ENCODE peak calls at places on chromosome 16, in five cellular contexts. One of them, this sample, is unnamed.

GRCh38 chr16:29909398-29909797 is 9.1 kb downstream of the ASPHD1 start:
- DNase-seq in MM.1S: no peak
- DNase-seq in GM23248: peak
- DNase-seq in GM23338: no peak
- DNase-seq in OCI-LY7: no peak
- DNase-seq in this sample: no peak

GRCh38 chr16:50645858-50646257 is 35.3 kb downstream of the SNX20 start:
- DNase-seq in MM.1S: no peak
- DNase-seq in GM23248: no peak
- DNase-seq in GM23338: no peak
- DNase-seq in OCI-LY7: no peak
- DNase-seq in this sample: no peak

GRCh38 chr16:57152096-57153093 is 33.4 kb downstream of the PSME3IP1 start:
- DNase-seq in GM23248: no peak
- DNase-seq in OCI-LY7: no peak
- DNase-seq in MM.1S: no peak
- DNase-seq in GM23338: no peak
- DNase-seq in this sample: no peak

GRCh38 chr16:1183235-1183907 is 30.5 kb downstream of the CACNA1H start:
- DNase-seq in MM.1S: no peak
- DNase-seq in GM23338: no peak
- DNase-seq in OCI-LY7: no peak
- DNase-seq in GM23248: peak
- DNase-seq in this sample: peak

GRCh38 chr16:31710880-31711279 is 162.7 kb upstream of the ZNF267 start:
- DNase-seq in GM23338: no peak
- DNase-seq in GM23248: no peak
- DNase-seq in OCI-LY7: no peak
- DNase-seq in MM.1S: no peak
- DNase-seq in this sample: no peak

GRCh38 chr16:17775061-17775460 is 304.3 kb upstream of the XYLT1 start:
- DNase-seq in OCI-LY7: no peak
- DNase-seq in GM23248: peak
- DNase-seq in MM.1S: no peak
- DNase-seq in GM23338: no peak
- DNase-seq in this sample: no peak

GRCh38 chr16:49459953-49460735 is 86.5 kb downstream of the C16orf78 start:
- DNase-seq in MM.1S: no peak
- DNase-seq in OCI-LY7: no peak
- DNase-seq in GM23338: no peak
- DNase-seq in GM23248: no peak
- DNase-seq in this sample: no peak

GRCh38 chr16:12439443-12440232 is 364.0 kb downstream of the CPPED1 start:
- DNase-seq in GM23248: no peak
- DNase-seq in MM.1S: no peak
- DNase-seq in OCI-LY7: no peak
- DNase-seq in GM23338: no peak
- DNase-seq in this sample: no peak

GRCh38 chr16:48117217-48118105 is 38.3 kb downstream of the ABCC12 start:
- DNase-seq in GM23248: peak
- DNase-seq in GM23338: peak
- DNase-seq in OCI-LY7: peak
- DNase-seq in MM.1S: no peak
- DNase-seq in this sample: peak

GRCh38 chr16:56353054-56353921 is 72.1 kb downstream of the AMFR start:
- DNase-seq in MM.1S: no peak
- DNase-seq in GM23338: no peak
- DNase-seq in GM23248: no peak
- DNase-seq in OCI-LY7: no peak
- DNase-seq in this sample: no peak

GRCh38 chr16:11586856-11587642 is at the start of gene LITAF:
- DNase-seq in OCI-LY7: peak
- DNase-seq in GM23248: peak
- DNase-seq in MM.1S: peak
- DNase-seq in GM23338: peak
- DNase-seq in this sample: peak

GRCh38 chr16:1003551-1004347 is 22.2 kb downstream of the SOX8 start:
- DNase-seq in GM23338: no peak
- DNase-seq in OCI-LY7: no peak
- DNase-seq in GM23248: peak
- DNase-seq in MM.1S: peak
- DNase-seq in this sample: no peak

GRCh38 chr16:19210175-19210924 is 42.3 kb downstream of the SYT17 start:
- DNase-seq in MM.1S: peak
- DNase-seq in OCI-LY7: peak
- DNase-seq in GM23248: no peak
- DNase-seq in GM23338: no peak
- DNase-seq in this sample: no peak

GRCh38 chr16:57023541-57024249 is 34.3 kb downstream of the NLRC5 start:
- DNase-seq in GM23248: no peak
- DNase-seq in OCI-LY7: no peak
- DNase-seq in MM.1S: no peak
- DNase-seq in GM23338: no peak
- DNase-seq in this sample: no peak

GRCh38 chr16:66924527-66925321 is 611 bp downstream of the RRAD start:
- DNase-seq in MM.1S: peak
- DNase-seq in GM23338: peak
- DNase-seq in GM23248: peak
- DNase-seq in OCI-LY7: no peak
- DNase-seq in this sample: peak
- H3K4me2 ChIP-seq in MM.1S: peak
- H3K4me2 ChIP-seq in GM23338: peak
- H3K4me2 ChIP-seq in GM23248: peak
- H3K4me2 ChIP-seq in OCI-LY7: no peak
- H3K4me2 ChIP-seq in this sample: no peak

GRCh38 chr16:87740909-87741424 is 24.8 kb downstream of the KLHDC4 start:
- DNase-seq in OCI-LY7: no peak
- DNase-seq in GM23338: no peak
- DNase-seq in MM.1S: no peak
- DNase-seq in GM23248: peak
- DNase-seq in this sample: no peak

GRCh38 chr16:87742781-87743490 is 22.9 kb downstream of the KLHDC4 start:
- DNase-seq in GM23338: no peak
- DNase-seq in MM.1S: no peak
- DNase-seq in OCI-LY7: no peak
- DNase-seq in GM23248: no peak
- DNase-seq in this sample: no peak

GRCh38 chr16:87739801-87740200 is 26.0 kb downstream of the KLHDC4 start:
- DNase-seq in GM23248: peak
- DNase-seq in GM23338: no peak
- DNase-seq in MM.1S: no peak
- DNase-seq in OCI-LY7: no peak
- DNase-seq in this sample: no peak

GRCh38 chr16:87741700-87742415 is 23.9 kb downstream of the KLHDC4 start:
- DNase-seq in GM23248: no peak
- DNase-seq in MM.1S: no peak
- DNase-seq in GM23338: no peak
- DNase-seq in OCI-LY7: no peak
- DNase-seq in this sample: no peak

DNA sequence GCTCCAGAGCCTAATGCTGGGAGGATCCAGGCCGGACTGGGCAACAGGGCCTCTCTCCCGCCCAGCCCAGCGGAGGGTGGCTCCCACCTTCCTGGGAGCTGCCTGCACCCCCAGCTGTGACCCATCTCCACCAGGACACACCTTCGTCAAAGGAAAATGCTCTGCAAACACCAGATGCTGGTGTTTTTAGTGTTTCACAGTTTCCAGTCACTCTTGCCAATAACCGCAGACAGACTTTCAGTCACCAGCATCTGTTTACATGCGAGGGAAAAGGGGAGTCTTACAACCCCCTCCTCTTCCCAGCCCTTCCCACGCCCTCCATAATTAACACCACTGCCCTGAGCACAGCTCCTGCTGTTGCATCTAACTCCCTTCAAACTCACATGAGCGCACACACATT is 25.3 kb downstream of the KLHDC4 start:
- DNase-seq in GM23338: no peak
- DNase-seq in GM23248: peak
- DNase-seq in MM.1S: no peak
- DNase-seq in OCI-LY7: no peak
- DNase-seq in this sample: no peak
- H3K4me2 ChIP-seq in GM23338: no peak
- H3K4me2 ChIP-seq in GM23248: no peak
- H3K4me2 ChIP-seq in MM.1S: no peak
- H3K4me2 ChIP-seq in OCI-LY7: no peak
- H3K4me2 ChIP-seq in this sample: no peak

DNA sequence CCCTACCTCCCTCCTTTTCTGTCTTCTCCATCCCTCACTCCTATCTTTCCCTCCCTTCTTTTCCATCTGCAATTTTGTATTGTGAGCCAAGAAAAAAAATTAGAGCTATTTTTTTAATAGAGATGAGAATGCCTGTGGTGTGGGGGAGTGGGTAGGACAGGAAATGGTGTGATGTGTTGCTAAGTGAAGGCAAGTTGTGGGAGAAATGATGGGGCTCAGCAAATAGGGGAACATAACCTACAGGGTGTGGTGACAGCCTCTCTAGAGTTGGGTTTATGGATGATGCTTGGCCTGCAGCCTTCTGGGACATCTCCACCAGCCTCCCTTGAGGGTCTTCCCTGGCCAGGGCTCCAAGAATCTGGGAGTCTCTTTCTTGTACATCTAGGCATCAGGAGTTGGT is 163.1 kb upstream of the CACNG3 start:
- DNase-seq in GM23248: no peak
- DNase-seq in MM.1S: no peak
- DNase-seq in GM23338: no peak
- DNase-seq in OCI-LY7: no peak
- DNase-seq in this sample: no peak
- H3K4me2 ChIP-seq in GM23248: no peak
- H3K4me2 ChIP-seq in MM.1S: no peak
- H3K4me2 ChIP-seq in GM23338: no peak
- H3K4me2 ChIP-seq in OCI-LY7: no peak
- H3K4me2 ChIP-seq in this sample: no peak

GRCh38 chr16:68272501-68273209 is 8.3 kb downstream of the SLC7A6 start:
- DNase-seq in OCI-LY7: peak
- DNase-seq in GM23338: no peak
- DNase-seq in GM23248: no peak
- DNase-seq in MM.1S: peak
- DNase-seq in this sample: peak
- H3K4me2 ChIP-seq in OCI-LY7: peak
- H3K4me2 ChIP-seq in GM23338: no peak
- H3K4me2 ChIP-seq in GM23248: no peak
- H3K4me2 ChIP-seq in MM.1S: peak
- H3K4me2 ChIP-seq in this sample: no peak